ENCODE peak calls at places on chromosomes 12 and 14, in ten cellular contexts. One of them, this sample, is unnamed.

GRCh38 chr14:52895000-52895399 is 55.9 kb downstream of the FERMT2 start:
- DNase-seq in ELR: peak
- DNase-seq in cardiac muscle cell: no peak
- DNase-seq in stimulated activated CD8-positive, alpha-beta memory T cell treated with anti-CD3 and anti-CD28 coated beads, Interleukin-7, amount 100 ng/mL, for 4 hours: no peak
- DNase-seq in hippocampal formation: no peak
- DNase-seq in HT1080: peak
- DNase-seq in CD8-positive, alpha-beta memory T cell: no peak
- DNase-seq in psoas muscle: no peak
- DNase-seq in naive thymus-derived CD8-positive, alpha-beta T cell: no peak
- DNase-seq in tibial artery: no peak
- DNase-seq in this sample: no peak

GRCh38 chr12:92927055-92927435 is 2.0 kb downstream of the EEA1 start:
- DNase-seq in ELR: peak
- DNase-seq in cardiac muscle cell: peak
- DNase-seq in stimulated activated CD8-positive, alpha-beta memory T cell treated with anti-CD3 and anti-CD28 coated beads, Interleukin-7, amount 100 ng/mL, for 4 hours: peak
- DNase-seq in hippocampal formation: peak
- DNase-seq in HT1080: peak
- DNase-seq in CD8-positive, alpha-beta memory T cell: peak
- DNase-seq in psoas muscle: peak
- DNase-seq in naive thymus-derived CD8-positive, alpha-beta T cell: no peak
- DNase-seq in tibial artery: peak
- DNase-seq in this sample: no peak

GRCh38 chr14:79278798-79279644 is 932.3 kb downstream of the DIO2 start:
- DNase-seq in ELR: peak
- DNase-seq in cardiac muscle cell: peak
- DNase-seq in stimulated activated CD8-positive, alpha-beta memory T cell treated with anti-CD3 and anti-CD28 coated beads, Interleukin-7, amount 100 ng/mL, for 4 hours: no peak
- DNase-seq in hippocampal formation: no peak
- DNase-seq in HT1080: peak
- DNase-seq in CD8-positive, alpha-beta memory T cell: no peak
- DNase-seq in psoas muscle: peak
- DNase-seq in naive thymus-derived CD8-positive, alpha-beta T cell: no peak
- DNase-seq in tibial artery: peak
- DNase-seq in this sample: peak

GRCh38 chr12:133234971-133235370 is 706 bp downstream of the ANHX start:
- DNase-seq in ELR: no peak
- DNase-seq in cardiac muscle cell: no peak
- DNase-seq in stimulated activated CD8-positive, alpha-beta memory T cell treated with anti-CD3 and anti-CD28 coated beads, Interleukin-7, amount 100 ng/mL, for 4 hours: no peak
- DNase-seq in hippocampal formation: no peak
- DNase-seq in HT1080: no peak
- DNase-seq in CD8-positive, alpha-beta memory T cell: no peak
- DNase-seq in psoas muscle: no peak
- DNase-seq in naive thymus-derived CD8-positive, alpha-beta T cell: no peak
- DNase-seq in tibial artery: no peak
- DNase-seq in this sample: no peak

GRCh38 chr12:82019533-82019932 is 260.4 kb upstream of the PPFIA2 start:
- DNase-seq in ELR: no peak
- DNase-seq in cardiac muscle cell: peak
- DNase-seq in stimulated activated CD8-positive, alpha-beta memory T cell treated with anti-CD3 and anti-CD28 coated beads, Interleukin-7, amount 100 ng/mL, for 4 hours: no peak
- DNase-seq in hippocampal formation: no peak
- DNase-seq in HT1080: peak
- DNase-seq in CD8-positive, alpha-beta memory T cell: peak
- DNase-seq in psoas muscle: no peak
- DNase-seq in naive thymus-derived CD8-positive, alpha-beta T cell: no peak
- DNase-seq in tibial artery: no peak
- DNase-seq in this sample: no peak

GRCh38 chr14:76090611-76091010 is 61.1 kb upstream of the GPATCH2L start:
- DNase-seq in ELR: no peak
- DNase-seq in cardiac muscle cell: no peak
- DNase-seq in stimulated activated CD8-positive, alpha-beta memory T cell treated with anti-CD3 and anti-CD28 coated beads, Interleukin-7, amount 100 ng/mL, for 4 hours: no peak
- DNase-seq in hippocampal formation: no peak
- DNase-seq in HT1080: no peak
- DNase-seq in CD8-positive, alpha-beta memory T cell: no peak
- DNase-seq in psoas muscle: no peak
- DNase-seq in naive thymus-derived CD8-positive, alpha-beta T cell: no peak
- DNase-seq in tibial artery: no peak
- DNase-seq in this sample: no peak

GRCh38 chr12:49923035-49923644 is 19.4 kb upstream of the FAIM2 start:
- DNase-seq in ELR: no peak
- DNase-seq in cardiac muscle cell: no peak
- DNase-seq in stimulated activated CD8-positive, alpha-beta memory T cell treated with anti-CD3 and anti-CD28 coated beads, Interleukin-7, amount 100 ng/mL, for 4 hours: no peak
- DNase-seq in hippocampal formation: no peak
- DNase-seq in HT1080: no peak
- DNase-seq in CD8-positive, alpha-beta memory T cell: no peak
- DNase-seq in psoas muscle: no peak
- DNase-seq in naive thymus-derived CD8-positive, alpha-beta T cell: no peak
- DNase-seq in tibial artery: peak
- DNase-seq in this sample: no peak

GRCh38 chr14:49505026-49505766 is 81.0 kb downstream of the RPS29 start:
- DNase-seq in ELR: peak
- DNase-seq in cardiac muscle cell: no peak
- DNase-seq in stimulated activated CD8-positive, alpha-beta memory T cell treated with anti-CD3 and anti-CD28 coated beads, Interleukin-7, amount 100 ng/mL, for 4 hours: no peak
- DNase-seq in hippocampal formation: no peak
- DNase-seq in HT1080: peak
- DNase-seq in CD8-positive, alpha-beta memory T cell: no peak
- DNase-seq in psoas muscle: no peak
- DNase-seq in naive thymus-derived CD8-positive, alpha-beta T cell: no peak
- DNase-seq in tibial artery: no peak
- DNase-seq in this sample: no peak

GRCh38 chr14:74507085-74507484 is 13.5 kb downstream of the ISCA2 start:
- DNase-seq in ELR: no peak
- DNase-seq in cardiac muscle cell: no peak
- DNase-seq in stimulated activated CD8-positive, alpha-beta memory T cell treated with anti-CD3 and anti-CD28 coated beads, Interleukin-7, amount 100 ng/mL, for 4 hours: no peak
- DNase-seq in hippocampal formation: no peak
- DNase-seq in HT1080: no peak
- DNase-seq in CD8-positive, alpha-beta memory T cell: no peak
- DNase-seq in psoas muscle: no peak
- DNase-seq in naive thymus-derived CD8-positive, alpha-beta T cell: no peak
- DNase-seq in tibial artery: peak
- DNase-seq in this sample: no peak

GRCh38 chr14:24132976-24133375 is 2.5 kb downstream of the FITM1 start:
- DNase-seq in ELR: no peak
- DNase-seq in cardiac muscle cell: no peak
- DNase-seq in stimulated activated CD8-positive, alpha-beta memory T cell treated with anti-CD3 and anti-CD28 coated beads, Interleukin-7, amount 100 ng/mL, for 4 hours: no peak
- DNase-seq in hippocampal formation: no peak
- DNase-seq in HT1080: no peak
- DNase-seq in CD8-positive, alpha-beta memory T cell: no peak
- DNase-seq in psoas muscle: no peak
- DNase-seq in naive thymus-derived CD8-positive, alpha-beta T cell: no peak
- DNase-seq in tibial artery: no peak
- DNase-seq in this sample: no peak

GRCh38 chr12:1328385-1328784 is 266.0 kb downstream of the FBXL14 start:
- DNase-seq in ELR: no peak
- DNase-seq in cardiac muscle cell: no peak
- DNase-seq in stimulated activated CD8-positive, alpha-beta memory T cell treated with anti-CD3 and anti-CD28 coated beads, Interleukin-7, amount 100 ng/mL, for 4 hours: no peak
- DNase-seq in hippocampal formation: no peak
- DNase-seq in HT1080: no peak
- DNase-seq in CD8-positive, alpha-beta memory T cell: no peak
- DNase-seq in psoas muscle: peak
- DNase-seq in naive thymus-derived CD8-positive, alpha-beta T cell: no peak
- DNase-seq in tibial artery: peak
- DNase-seq in this sample: no peak

GRCh38 chr12:11826607-11827006 is 177.1 kb downstream of the ETV6 start:
- DNase-seq in ELR: no peak
- DNase-seq in cardiac muscle cell: no peak
- DNase-seq in stimulated activated CD8-positive, alpha-beta memory T cell treated with anti-CD3 and anti-CD28 coated beads, Interleukin-7, amount 100 ng/mL, for 4 hours: no peak
- DNase-seq in hippocampal formation: no peak
- DNase-seq in HT1080: no peak
- DNase-seq in CD8-positive, alpha-beta memory T cell: no peak
- DNase-seq in psoas muscle: no peak
- DNase-seq in naive thymus-derived CD8-positive, alpha-beta T cell: no peak
- DNase-seq in tibial artery: no peak
- DNase-seq in this sample: no peak

GRCh38 chr14:39673141-39674133 is 241.2 kb upstream of the FBXO33 start:
- DNase-seq in ELR: no peak
- DNase-seq in cardiac muscle cell: peak
- DNase-seq in stimulated activated CD8-positive, alpha-beta memory T cell treated with anti-CD3 and anti-CD28 coated beads, Interleukin-7, amount 100 ng/mL, for 4 hours: no peak
- DNase-seq in hippocampal formation: no peak
- DNase-seq in HT1080: peak
- DNase-seq in CD8-positive, alpha-beta memory T cell: no peak
- DNase-seq in psoas muscle: no peak
- DNase-seq in naive thymus-derived CD8-positive, alpha-beta T cell: no peak
- DNase-seq in tibial artery: no peak
- DNase-seq in this sample: no peak

GRCh38 chr14:94173471-94173884 is 644 bp upstream of the PPP4R4 start:
- DNase-seq in ELR: peak
- DNase-seq in cardiac muscle cell: no peak
- DNase-seq in stimulated activated CD8-positive, alpha-beta memory T cell treated with anti-CD3 and anti-CD28 coated beads, Interleukin-7, amount 100 ng/mL, for 4 hours: no peak
- DNase-seq in hippocampal formation: no peak
- DNase-seq in HT1080: no peak
- DNase-seq in CD8-positive, alpha-beta memory T cell: no peak
- DNase-seq in psoas muscle: no peak
- DNase-seq in naive thymus-derived CD8-positive, alpha-beta T cell: no peak
- DNase-seq in tibial artery: no peak
- DNase-seq in this sample: no peak

GRCh38 chr14:60646202-60646886 is 2.9 kb downstream of the SIX1 start:
- DNase-seq in ELR: no peak
- DNase-seq in cardiac muscle cell: no peak
- DNase-seq in stimulated activated CD8-positive, alpha-beta memory T cell treated with anti-CD3 and anti-CD28 coated beads, Interleukin-7, amount 100 ng/mL, for 4 hours: no peak
- DNase-seq in hippocampal formation: no peak
- DNase-seq in HT1080: no peak
- DNase-seq in CD8-positive, alpha-beta memory T cell: no peak
- DNase-seq in psoas muscle: no peak
- DNase-seq in naive thymus-derived CD8-positive, alpha-beta T cell: no peak
- DNase-seq in tibial artery: peak
- DNase-seq in this sample: no peak

GRCh38 chr12:120536064-120536791 is 2.1 kb downstream of the RNF10 start:
- DNase-seq in ELR: no peak
- DNase-seq in cardiac muscle cell: no peak
- DNase-seq in stimulated activated CD8-positive, alpha-beta memory T cell treated with anti-CD3 and anti-CD28 coated beads, Interleukin-7, amount 100 ng/mL, for 4 hours: no peak
- DNase-seq in hippocampal formation: no peak
- DNase-seq in HT1080: no peak
- DNase-seq in CD8-positive, alpha-beta memory T cell: peak
- DNase-seq in psoas muscle: no peak
- DNase-seq in naive thymus-derived CD8-positive, alpha-beta T cell: peak
- DNase-seq in tibial artery: no peak
- DNase-seq in this sample: no peak

GRCh38 chr12:120224304-120225199 is 23.6 kb upstream of the RPLP0 start:
- DNase-seq in ELR: no peak
- DNase-seq in cardiac muscle cell: no peak
- DNase-seq in stimulated activated CD8-positive, alpha-beta memory T cell treated with anti-CD3 and anti-CD28 coated beads, Interleukin-7, amount 100 ng/mL, for 4 hours: no peak
- DNase-seq in hippocampal formation: no peak
- DNase-seq in HT1080: no peak
- DNase-seq in CD8-positive, alpha-beta memory T cell: no peak
- DNase-seq in psoas muscle: peak
- DNase-seq in naive thymus-derived CD8-positive, alpha-beta T cell: no peak
- DNase-seq in tibial artery: no peak
- DNase-seq in this sample: peak

GRCh38 chr12:50188875-50189575 is 21.9 kb upstream of the CERS5 start:
- DNase-seq in ELR: no peak
- DNase-seq in cardiac muscle cell: no peak
- DNase-seq in stimulated activated CD8-positive, alpha-beta memory T cell treated with anti-CD3 and anti-CD28 coated beads, Interleukin-7, amount 100 ng/mL, for 4 hours: no peak
- DNase-seq in hippocampal formation: no peak
- DNase-seq in HT1080: no peak
- DNase-seq in CD8-positive, alpha-beta memory T cell: no peak
- DNase-seq in psoas muscle: no peak
- DNase-seq in naive thymus-derived CD8-positive, alpha-beta T cell: no peak
- DNase-seq in tibial artery: no peak
- DNase-seq in this sample: no peak

GRCh38 chr12:4825139-4825858 is 84.4 kb upstream of the KCNA1 start:
- DNase-seq in ELR: no peak
- DNase-seq in cardiac muscle cell: peak
- DNase-seq in stimulated activated CD8-positive, alpha-beta memory T cell treated with anti-CD3 and anti-CD28 coated beads, Interleukin-7, amount 100 ng/mL, for 4 hours: no peak
- DNase-seq in hippocampal formation: no peak
- DNase-seq in HT1080: no peak
- DNase-seq in CD8-positive, alpha-beta memory T cell: no peak
- DNase-seq in psoas muscle: no peak
- DNase-seq in naive thymus-derived CD8-positive, alpha-beta T cell: peak
- DNase-seq in tibial artery: no peak
- DNase-seq in this sample: no peak

GRCh38 chr12:10184261-10184843 is 5.5 kb downstream of the TMEM52B start:
- DNase-seq in ELR: peak
- DNase-seq in cardiac muscle cell: peak
- DNase-seq in stimulated activated CD8-positive, alpha-beta memory T cell treated with anti-CD3 and anti-CD28 coated beads, Interleukin-7, amount 100 ng/mL, for 4 hours: no peak
- DNase-seq in hippocampal formation: no peak
- DNase-seq in HT1080: no peak
- DNase-seq in CD8-positive, alpha-beta memory T cell: no peak
- DNase-seq in psoas muscle: no peak
- DNase-seq in naive thymus-derived CD8-positive, alpha-beta T cell: no peak
- DNase-seq in tibial artery: no peak
- DNase-seq in this sample: no peak

GRCh38 chr12:93524386-93525133 is 47.9 kb upstream of the SOCS2 start:
- DNase-seq in ELR: no peak
- DNase-seq in cardiac muscle cell: no peak
- DNase-seq in stimulated activated CD8-positive, alpha-beta memory T cell treated with anti-CD3 and anti-CD28 coated beads, Interleukin-7, amount 100 ng/mL, for 4 hours: no peak
- DNase-seq in hippocampal formation: no peak
- DNase-seq in HT1080: no peak
- DNase-seq in CD8-positive, alpha-beta memory T cell: no peak
- DNase-seq in psoas muscle: no peak
- DNase-seq in naive thymus-derived CD8-positive, alpha-beta T cell: no peak
- DNase-seq in tibial artery: no peak
- DNase-seq in this sample: no peak

GRCh38 chr12:58414398-58414871 is 473.1 kb downstream of the ATP23 start:
- DNase-seq in ELR: peak
- DNase-seq in cardiac muscle cell: peak
- DNase-seq in stimulated activated CD8-positive, alpha-beta memory T cell treated with anti-CD3 and anti-CD28 coated beads, Interleukin-7, amount 100 ng/mL, for 4 hours: no peak
- DNase-seq in hippocampal formation: no peak
- DNase-seq in HT1080: peak
- DNase-seq in CD8-positive, alpha-beta memory T cell: no peak
- DNase-seq in psoas muscle: no peak
- DNase-seq in naive thymus-derived CD8-positive, alpha-beta T cell: no peak
- DNase-seq in tibial artery: no peak
- DNase-seq in this sample: peak

GRCh38 chr14:24427537-24428508 is 1.6 kb downstream of the CBLN3 start:
- DNase-seq in ELR: no peak
- DNase-seq in cardiac muscle cell: no peak
- DNase-seq in stimulated activated CD8-positive, alpha-beta memory T cell treated with anti-CD3 and anti-CD28 coated beads, Interleukin-7, amount 100 ng/mL, for 4 hours: no peak
- DNase-seq in hippocampal formation: no peak
- DNase-seq in HT1080: no peak
- DNase-seq in CD8-positive, alpha-beta memory T cell: no peak
- DNase-seq in psoas muscle: no peak
- DNase-seq in naive thymus-derived CD8-positive, alpha-beta T cell: no peak
- DNase-seq in tibial artery: no peak
- DNase-seq in this sample: no peak

GRCh38 chr14:74508292-74508731 is 14.7 kb downstream of the ISCA2 start:
- DNase-seq in ELR: peak
- DNase-seq in cardiac muscle cell: no peak
- DNase-seq in stimulated activated CD8-positive, alpha-beta memory T cell treated with anti-CD3 and anti-CD28 coated beads, Interleukin-7, amount 100 ng/mL, for 4 hours: no peak
- DNase-seq in hippocampal formation: no peak
- DNase-seq in HT1080: no peak
- DNase-seq in CD8-positive, alpha-beta memory T cell: no peak
- DNase-seq in psoas muscle: no peak
- DNase-seq in naive thymus-derived CD8-positive, alpha-beta T cell: no peak
- DNase-seq in tibial artery: peak
- DNase-seq in this sample: no peak

GRCh38 chr12:109458086-109458485 is 19.0 kb downstream of the KCTD10 start:
- DNase-seq in ELR: peak
- DNase-seq in cardiac muscle cell: peak
- DNase-seq in stimulated activated CD8-positive, alpha-beta memory T cell treated with anti-CD3 and anti-CD28 coated beads, Interleukin-7, amount 100 ng/mL, for 4 hours: no peak
- DNase-seq in hippocampal formation: no peak
- DNase-seq in HT1080: peak
- DNase-seq in CD8-positive, alpha-beta memory T cell: no peak
- DNase-seq in psoas muscle: no peak
- DNase-seq in naive thymus-derived CD8-positive, alpha-beta T cell: no peak
- DNase-seq in tibial artery: no peak
- DNase-seq in this sample: peak

GRCh38 chr14:45038865-45039264 is 45.1 kb upstream of the PRPF39 start:
- DNase-seq in ELR: no peak
- DNase-seq in cardiac muscle cell: no peak
- DNase-seq in stimulated activated CD8-positive, alpha-beta memory T cell treated with anti-CD3 and anti-CD28 coated beads, Interleukin-7, amount 100 ng/mL, for 4 hours: no peak
- DNase-seq in hippocampal formation: no peak
- DNase-seq in HT1080: no peak
- DNase-seq in CD8-positive, alpha-beta memory T cell: no peak
- DNase-seq in psoas muscle: no peak
- DNase-seq in naive thymus-derived CD8-positive, alpha-beta T cell: no peak
- DNase-seq in tibial artery: no peak
- DNase-seq in this sample: no peak

GRCh38 chr12:48165089-48166031 is 8.0 kb upstream of the ASB8 start:
- DNase-seq in ELR: peak
- DNase-seq in cardiac muscle cell: peak
- DNase-seq in stimulated activated CD8-positive, alpha-beta memory T cell treated with anti-CD3 and anti-CD28 coated beads, Interleukin-7, amount 100 ng/mL, for 4 hours: no peak
- DNase-seq in hippocampal formation: peak
- DNase-seq in HT1080: no peak
- DNase-seq in CD8-positive, alpha-beta memory T cell: peak
- DNase-seq in psoas muscle: no peak
- DNase-seq in naive thymus-derived CD8-positive, alpha-beta T cell: peak
- DNase-seq in tibial artery: no peak
- DNase-seq in this sample: peak

GRCh38 chr14:42224053-42224888 is 617.6 kb downstream of the LRFN5 start:
- DNase-seq in ELR: peak
- DNase-seq in cardiac muscle cell: peak
- DNase-seq in stimulated activated CD8-positive, alpha-beta memory T cell treated with anti-CD3 and anti-CD28 coated beads, Interleukin-7, amount 100 ng/mL, for 4 hours: no peak
- DNase-seq in hippocampal formation: peak
- DNase-seq in HT1080: peak
- DNase-seq in CD8-positive, alpha-beta memory T cell: no peak
- DNase-seq in psoas muscle: peak
- DNase-seq in naive thymus-derived CD8-positive, alpha-beta T cell: no peak
- DNase-seq in tibial artery: peak
- DNase-seq in this sample: peak

This sample was measured in dermis microvascular lymphatic vessel endothelial cell.